ENCODE peak calls at places on chromosomes 7 and 10, in five cellular contexts. Y is PC-3, L is stomach, C is dorsolateral prefrontal cortex, N is foreskin fibroblast. Q is an unnamed sample.

GRCh38 chr7:473870-474604 is 45.6 kb downstream of the PDGFA start:
- DNase-seq in Y (no peak), N (no peak), L (no peak), C (peak), Q (no peak)

GRCh38 chr10:11715815-11716494 is 26.2 kb upstream of the ECHDC3 start:
- DNase-seq in Y (peak), C (no peak), L (peak), N (no peak), Q (peak)

GRCh38 chr7:77738871-77739270 is 42.6 kb downstream of the RSBN1L start:
- DNase-seq in C (no peak), Y (peak), N (peak), L (no peak), Q (no peak)

GRCh38 chr7:64314493-64315020 is 796 bp downstream of the ZNF736 start:
- DNase-seq in Y (no peak), N (no peak), L (no peak), C (no peak), Q (no peak)

GRCh38 chr10:129844191-129844590 is 119.9 kb downstream of the EBF3 start:
- DNase-seq in Y (no peak), L (no peak), C (no peak), N (no peak), Q (no peak)

GRCh38 chr10:9545073-9545472 is 1472.6 kb upstream of the CELF2 start:
- DNase-seq in Y (no peak), N (no peak), C (no peak), L (no peak), Q (no peak)

GRCh38 chr10:117162093-117163021 is 24.3 kb upstream of the VAX1 start:
- DNase-seq in L (no peak), C (no peak), Y (no peak), N (no peak), Q (no peak)

GRCh38 chr7:86469680-86470295 is 173.9 kb upstream of the GRM3 start:
- DNase-seq in C (peak), N (peak), L (peak), Y (peak), Q (peak)

GRCh38 chr10:99916776-99917175 is 93.0 kb downstream of the DNMBP start:
- DNase-seq in N (no peak), Y (no peak), L (no peak), C (no peak), Q (no peak)

GRCh38 chr7:72409638-72410015 is 2.5 kb downstream of the CALN1 start:
- DNase-seq in Y (no peak), N (no peak), L (no peak), C (no peak), Q (no peak)

GRCh38 chr7:27423821-27424220 is 181.2 kb downstream of the EVX1 start:
- DNase-seq in L (no peak), N (no peak), C (no peak), Y (no peak), Q (no peak)

GRCh38 chr7:82851126-82851525 is 311.6 kb downstream of the PCLO start:
- DNase-seq in N (no peak), C (no peak), L (no peak), Y (no peak), Q (no peak)

GRCh38 chr7:141291541-141291940 is 217.7 kb downstream of the TMEM178B start:
- DNase-seq in Y (no peak), N (no peak), C (no peak), L (no peak), Q (no peak)

GRCh38 chr7:15303357-15303756 is 258.5 kb downstream of the AGMO start:
- DNase-seq in C (no peak), N (no peak), Y (no peak), L (no peak), Q (no peak)

GRCh38 chr7:15309891-15310290 is 251.9 kb downstream of the AGMO start:
- DNase-seq in Y (peak), C (no peak), N (peak), L (no peak), Q (peak)

GRCh38 chr7:15305002-15305600 is 256.7 kb downstream of the AGMO start:
- DNase-seq in L (peak), N (peak), C (peak), Y (peak), Q (peak)

GRCh38 chr7:15308831-15309230 is 253.0 kb downstream of the AGMO start:
- DNase-seq in N (no peak), C (no peak), L (no peak), Y (no peak), Q (no peak)

GRCh38 chr7:15306286-15306685 is 255.5 kb downstream of the AGMO start:
- DNase-seq in Y (no peak), L (no peak), C (no peak), N (peak), Q (no peak)
- TF ChIP-seq CTCF in Y (no peak), L (no peak), C (no peak), N (no peak), Q (no peak)

GRCh38 chr7:73517241-73517995 is 4.7 kb downstream of the BAZ1B start:
- DNase-seq in C (no peak), L (no peak), N (no peak), Y (no peak), Q (no peak)
- H3K4me3 ChIP-seq in C (no peak), L (no peak), N (no peak), Y (no peak), Q (no peak)

GRCh38 chr10:131132681-131133080 is 178.8 kb downstream of the TCERG1L start:
- DNase-seq in L (no peak), Y (no peak), N (no peak), C (no peak), Q (no peak)

GRCh38 chr10:131135716-131136115 is 175.8 kb downstream of the TCERG1L start:
- DNase-seq in Y (no peak), L (no peak), C (no peak), N (no peak), Q (no peak)

GRCh38 chr10:131137223-131137622 is 174.3 kb downstream of the TCERG1L start:
- DNase-seq in L (no peak), N (no peak), C (no peak), Y (no peak), Q (no peak)

GRCh38 chr10:131134001-131134576 is 177.4 kb downstream of the TCERG1L start:
- DNase-seq in L (no peak), C (no peak), N (no peak), Y (no peak), Q (no peak)

DNA sequence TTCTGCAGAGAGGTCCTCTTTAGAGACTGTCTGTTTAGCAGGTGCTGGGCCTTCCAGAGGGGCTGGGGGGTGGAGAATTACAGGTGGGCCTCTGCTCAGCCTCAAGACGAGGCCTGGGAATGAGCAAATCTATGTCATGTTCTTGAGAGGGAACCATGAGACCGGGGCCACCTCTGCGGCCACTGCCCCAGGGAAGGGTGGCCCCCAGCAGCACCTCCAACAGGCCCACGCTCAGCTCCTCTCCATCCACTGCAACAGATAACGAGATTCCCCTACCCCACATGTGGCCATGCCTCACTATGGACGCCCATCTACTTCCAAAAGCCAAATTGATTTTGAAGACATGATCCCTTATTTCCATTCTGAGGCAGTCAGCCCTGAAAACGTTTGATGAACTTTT is 176.9 kb downstream of the TCERG1L start:
- DNase-seq in L (no peak), N (no peak), Y (no peak), C (no peak), Q (no peak)
- TF ChIP-seq CTCF in L (no peak), N (no peak), Y (no peak), C (no peak), Q (no peak)

GRCh38 chr7:151243411-151244155 is 4.9 kb downstream of the SMARCD3 start:
- DNase-seq in L (no peak), N (no peak), C (peak), Y (no peak), Q (no peak)
- H3K4me3 ChIP-seq in L (peak), N (no peak), C (peak), Y (no peak), Q (no peak)

GRCh38 chr10:107614939-107615665 is 450.6 kb upstream of the SORCS1 start:
- DNase-seq in Y (peak), C (no peak), L (no peak), N (peak), Q (peak)
- TF ChIP-seq CTCF in Y (no peak), C (no peak), L (no peak), N (no peak), Q (no peak)

DNA sequence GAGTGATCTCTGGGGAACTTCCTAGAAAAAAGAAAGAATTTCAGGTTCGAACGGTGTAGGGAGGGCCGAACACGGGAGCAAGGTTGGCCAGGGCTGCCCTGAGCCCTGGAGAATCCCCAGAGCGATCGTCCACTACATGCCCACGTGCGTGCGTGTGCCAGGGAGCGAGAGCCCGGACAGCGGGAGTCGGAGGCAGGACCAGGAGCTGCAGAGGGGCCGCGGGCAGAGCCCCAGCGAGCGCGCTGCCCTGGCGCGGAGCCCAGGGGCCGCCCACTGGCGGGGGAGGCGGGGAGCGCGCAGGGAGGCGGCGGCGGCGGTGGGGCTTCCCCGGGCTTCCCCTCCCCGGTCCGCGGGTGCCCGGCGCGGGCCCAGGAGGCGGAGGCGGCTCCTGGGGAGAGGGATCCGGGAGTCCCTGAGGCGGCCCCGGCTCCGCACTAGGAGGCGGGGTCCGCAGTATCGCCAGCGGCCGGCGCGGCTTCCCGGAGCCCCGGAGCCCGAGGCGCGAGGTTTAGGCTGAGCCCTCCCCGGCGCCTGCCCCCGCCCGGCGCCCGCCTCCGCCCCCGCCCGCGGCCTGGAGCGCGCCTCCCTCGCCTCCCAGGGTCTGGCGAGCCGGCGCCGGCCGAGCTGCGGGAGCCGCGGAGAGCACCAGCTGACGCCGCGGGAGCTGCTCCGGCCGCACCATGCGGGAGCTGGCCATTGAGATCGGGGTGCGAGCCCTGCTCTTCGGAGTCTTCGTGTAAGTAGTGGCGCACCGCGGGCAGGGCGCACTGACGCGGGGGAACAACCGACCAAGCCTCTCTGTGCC is at the start of gene PLPP4:
- DNase-seq in L (no peak), Y (peak), C (peak), N (no peak), Q (peak)
- H3K4me3 ChIP-seq in L (peak), Y (peak), C (peak), N (peak), Q (peak)

DNA sequence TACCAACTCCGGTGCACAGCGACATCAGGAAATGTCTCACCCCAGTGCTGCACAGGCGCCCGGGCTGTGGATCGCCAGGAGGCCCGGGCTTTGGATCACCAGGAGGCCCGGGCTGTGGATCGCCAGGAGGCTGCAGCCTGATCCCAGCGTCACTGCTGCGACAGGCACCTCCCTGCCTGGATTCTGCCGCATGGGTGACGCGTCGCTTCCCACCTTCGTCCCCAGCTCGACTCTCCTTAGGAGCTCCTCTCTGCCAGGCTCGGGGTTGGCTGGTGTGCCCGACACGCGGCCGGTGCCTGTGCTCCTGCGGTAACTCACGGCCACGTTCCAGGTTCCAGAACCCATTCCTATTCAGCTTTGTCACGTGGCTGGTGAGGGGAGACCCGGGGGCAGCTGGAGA is 257.5 kb downstream of the DNAJB6 start:
- DNase-seq in C (peak), Y (no peak), L (no peak), N (no peak), Q (no peak)
- TF ChIP-seq CTCF in C (no peak), Y (no peak), L (no peak), N (no peak), Q (no peak)

Q was measured in epithelial cell of esophagus.